ENCODE peak calls at places on chromosomes 7 and 10, in four cellular contexts. K is GM12891, D is K562, J is GM12878. Z is an unnamed sample.

GRCh38 chr10:70799124-70799523 is 13.9 kb upstream of the TBATA start:
- DNase-seq in K (no peak), J (no peak), D (no peak), Z (peak; percentile 23)

GRCh38 chr10:121535381-121535780 is 62.9 kb downstream of the FGFR2 start:
- DNase-seq in J (no peak), K (no peak), D (no peak), Z (no peak)

GRCh38 chr7:78020131-78020873 is 221.7 kb downstream of the PHTF2 start:
- DNase-seq in J (peak; percentile 17), D (peak; percentile 88), K (peak; percentile 32), Z (peak; percentile 33)

GRCh38 chr10:3090914-3091313 is 23.6 kb downstream of the PFKP start:
- DNase-seq in J (no peak), K (no peak), D (no peak), Z (no peak)

GRCh38 chr10:34280599-34281374 is 534.3 kb downstream of the PARD3 start:
- DNase-seq in D (peak; percentile 21), J (no peak), K (no peak), Z (no peak)

GRCh38 chr7:134262322-134262721 is 54.4 kb downstream of the SLC35B4 start:
- DNase-seq in D (no peak), J (no peak), K (no peak), Z (no peak)

GRCh38 chr10:120588311-120588710 is 131.3 kb downstream of the PLPP4 start:
- DNase-seq in K (no peak), D (no peak), J (no peak), Z (no peak)

GRCh38 chr7:27576360-27576944 is 86.2 kb downstream of the HIBADH start:
- DNase-seq in J (no peak), K (no peak), D (peak; percentile 51), Z (no peak)

GRCh38 chr7:150980663-150981062 is 2.5 kb upstream of the KCNH2 start:
- DNase-seq in D (no peak), J (no peak), K (no peak), Z (no peak)

GRCh38 chr10:97870990-97871389 is 21.3 kb downstream of the GOLGA7B start:
- DNase-seq in K (no peak), J (no peak), D (no peak), Z (no peak)

GRCh38 chr7:95427123-95427522 is 7.7 kb downstream of the PON2 start:
- DNase-seq in D (no peak), J (no peak), K (no peak), Z (no peak)

GRCh38 chr7:119482209-119482608 is 790.8 kb upstream of the KCND2 start:
- DNase-seq in K (peak; percentile 5), J (peak; percentile 12), D (peak; percentile 13), Z (no peak)

GRCh38 chr7:137818036-137818435 is 28.7 kb downstream of the DGKI start:
- DNase-seq in K (no peak), J (no peak), D (no peak), Z (no peak)

GRCh38 chr10:3231951-3232730 is 59.6 kb upstream of the PITRM1 start:
- DNase-seq in D (no peak), K (no peak), J (no peak), Z (no peak)

GRCh38 chr7:28993371-28993770 is 35.2 kb upstream of the TRIL start:
- DNase-seq in K (no peak), J (no peak), D (no peak), Z (no peak)

GRCh38 chr7:152512711-152513110 is 76.9 kb upstream of the KMT2C start:
- DNase-seq in D (no peak), K (no peak), J (no peak), Z (peak; percentile 39)

GRCh38 chr7:151859948-151860685 is 16.8 kb downstream of the PRKAG2 start:
- DNase-seq in K (no peak), J (no peak), D (no peak), Z (no peak)

GRCh38 chr7:149774237-149775175 is 1.1 kb upstream of the ZNF467 start:
- DNase-seq in K (no peak), J (no peak), D (peak; percentile 33), Z (no peak)

GRCh38 chr10:127971101-127971946 is 64.4 kb downstream of the PTPRE start:
- DNase-seq in D (no peak), K (no peak), J (no peak), Z (no peak)

GRCh38 chr10:70515035-70515702 is 36.6 kb downstream of the PALD1 start:
- DNase-seq in K (no peak), D (no peak), J (no peak), Z (no peak)

GRCh38 chr7:76294344-76295024 is 8.0 kb upstream of the HSPB1 start:
- DNase-seq in D (peak; percentile 86), K (no peak), J (no peak), Z (peak; percentile 61)

GRCh38 chr10:110861930-110862677 is 9.6 kb upstream of the PDCD4 start:
- DNase-seq in K (no peak), J (no peak), D (no peak), Z (peak; percentile 61)

GRCh38 chr7:6424702-6425072 is 23.1 kb downstream of the DAGLB start:
- DNase-seq in J (no peak), K (no peak), D (no peak), Z (no peak)
- TF ChIP-seq SPI1 in J (no peak), K (no peak), D (no peak), Z (no peak)

DNA sequence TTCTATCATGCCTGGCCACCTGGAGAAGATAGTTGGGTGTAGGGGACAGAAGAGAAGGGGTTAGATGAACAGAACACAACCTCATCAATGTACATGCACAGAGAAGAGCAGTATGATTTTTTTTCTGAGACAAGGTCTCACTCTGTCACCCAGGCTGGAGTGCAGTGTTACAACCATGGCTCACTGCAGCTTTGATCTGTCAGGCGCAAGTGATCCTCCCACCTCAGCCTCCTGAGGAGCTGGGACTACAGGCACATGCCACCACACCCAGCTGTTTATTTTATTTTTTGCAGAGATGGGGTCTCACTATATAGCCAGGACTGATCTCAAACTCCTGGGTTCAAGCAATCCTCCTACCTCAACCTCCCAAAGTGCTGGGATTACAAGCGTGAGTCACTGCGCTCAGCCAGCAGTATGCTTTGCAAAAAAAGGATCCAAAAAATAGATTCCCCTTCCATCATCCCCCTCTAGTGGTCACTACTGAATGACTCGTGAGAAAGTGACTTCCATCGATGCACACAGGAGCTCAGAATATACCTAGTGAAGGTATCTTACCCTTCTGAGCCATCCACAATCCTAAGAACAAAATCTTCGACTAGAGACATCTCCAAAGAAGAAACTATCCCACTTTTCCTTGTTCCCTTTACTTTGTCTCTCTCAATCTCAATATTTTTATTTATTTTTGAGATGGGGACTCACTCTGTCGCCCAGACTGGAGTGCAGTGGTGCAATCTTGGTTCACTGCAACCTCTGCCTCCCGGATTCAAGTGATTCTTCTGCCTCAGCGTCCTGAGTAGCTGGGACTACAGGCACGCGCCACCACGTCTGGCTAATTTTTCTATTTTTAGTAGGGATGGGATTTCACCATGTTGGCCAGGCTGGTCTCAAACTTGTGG is 21.0 kb downstream of the ZCWPW1 start:
- DNase-seq in D (peak; percentile 85), K (no peak), J (peak; percentile 66), Z (peak; percentile 42)
- TF ChIP-seq SPI1 in D (no peak), K (no peak), J (no peak), Z (no peak)

GRCh38 chr10:68239069-68239468 is 7.2 kb upstream of the ATOH7 start:
- DNase-seq in D (no peak), K (no peak), J (no peak), Z (no peak)

GRCh38 chr10:68235591-68235990 is 3.7 kb upstream of the ATOH7 start:
- DNase-seq in J (no peak), D (no peak), K (no peak), Z (no peak)

GRCh38 chr10:68235111-68235510 is 3.2 kb upstream of the ATOH7 start:
- DNase-seq in K (no peak), J (no peak), D (no peak), Z (no peak)

GRCh38 chr10:68238371-68238770 is 6.5 kb upstream of the ATOH7 start:
- DNase-seq in J (no peak), K (no peak), D (no peak), Z (no peak)

GRCh38 chr10:68237173-68237572 is 5.3 kb upstream of the ATOH7 start:
- DNase-seq in J (no peak), D (no peak), K (no peak), Z (no peak)
- TF ChIP-seq SPI1 in J (no peak), D (no peak), K (no peak), Z (no peak)

GRCh38 chr10:116913681-116914080 is 64.4 kb downstream of the ENO4 start:
- DNase-seq in J (no peak), D (no peak), K (no peak), Z (no peak)

GRCh38 chr10:116907588-116907987 is 58.3 kb downstream of the ENO4 start:
- DNase-seq in J (no peak), K (no peak), D (no peak), Z (no peak)

GRCh38 chr10:116910924-116911323 is 61.6 kb downstream of the ENO4 start:
- DNase-seq in D (no peak), J (no peak), K (no peak), Z (no peak)

GRCh38 chr10:116909307-116909706 is 60.0 kb downstream of the ENO4 start:
- DNase-seq in J (no peak), D (no peak), K (no peak), Z (no peak)

GRCh38 chr10:116912162-116912561 is 62.9 kb downstream of the ENO4 start:
- DNase-seq in K (no peak), J (no peak), D (no peak), Z (no peak)
- TF ChIP-seq SPI1 in K (no peak), J (no peak), D (no peak), Z (no peak)

Z was measured in HL-60.